ENCODE peak calls at places on chromosomes 11 and 22, in six cellular contexts. O is brain microvascular endothelial cell, Y is cardiac fibroblast, R is lower leg skin, E is esophagus squamous epithelium, K is coronary artery. C is an unnamed sample.

GRCh38 chr11:28673687-28674431 is 565.7 kb downstream of the METTL15 start:
- DNase-seq in O (no peak), R (no peak), E (no peak), Y (peak), K (no peak), C (no peak)

GRCh38 chr11:115317428-115318185 is 186.6 kb downstream of the CADM1 start:
- DNase-seq in E (no peak), K (no peak), Y (no peak), R (no peak), O (no peak), C (no peak)

GRCh38 chr11:80980221-80980620 is 1539.4 kb upstream of the TENM4 start:
- DNase-seq in K (no peak), R (no peak), Y (peak), E (no peak), O (peak), C (peak)

GRCh38 chr11:67303989-67304411 is 670 bp downstream of the SSH3 start:
- DNase-seq in Y (no peak), R (peak), K (no peak), O (no peak), E (no peak), C (no peak)

GRCh38 chr11:14861680-14862079 is 30.4 kb downstream of the CYP2R1 start:
- DNase-seq in E (no peak), O (no peak), Y (no peak), R (no peak), K (no peak), C (no peak)

GRCh38 chr11:85647078-85647477 is 689 bp upstream of the TMEM126A start:
- DNase-seq in O (no peak), E (no peak), K (no peak), R (no peak), Y (no peak), C (no peak)

GRCh38 chr11:66172146-66172545 is 96.3 kb upstream of the RAB1B start:
- DNase-seq in Y (peak), R (no peak), K (no peak), O (peak), E (no peak), C (no peak)

GRCh38 chr11:123061403-123062157 is at the start of gene HSPA8:
- DNase-seq in Y (peak), O (peak), E (peak), K (peak), R (peak), C (peak)

GRCh38 chr22:19461506-19461905 is 14.0 kb upstream of the C22orf39 start:
- DNase-seq in R (no peak), K (no peak), E (no peak), O (no peak), Y (no peak), C (no peak)

GRCh38 chr11:79083346-79083745 is 357.5 kb downstream of the TENM4 start:
- DNase-seq in E (no peak), R (no peak), O (no peak), Y (no peak), K (no peak), C (no peak)

GRCh38 chr11:2522636-2523255 is 77.9 kb downstream of the KCNQ1 start:
- DNase-seq in E (no peak), O (no peak), Y (no peak), R (peak), K (peak), C (no peak)

GRCh38 chr22:47094861-47095330 is 332.4 kb downstream of the TBC1D22A start:
- DNase-seq in E (no peak), R (peak), O (peak), Y (no peak), K (no peak), C (no peak)

GRCh38 chr11:129593098-129593497 is 217.4 kb downstream of the BARX2 start:
- DNase-seq in O (no peak), Y (no peak), R (no peak), E (no peak), K (no peak), C (no peak)

GRCh38 chr11:13463779-13464290 is 813 bp upstream of the BTBD10 start:
- DNase-seq in Y (peak), R (no peak), K (no peak), E (no peak), O (no peak), C (no peak)

GRCh38 chr11:16925495-16926065 is 88.6 kb downstream of the PLEKHA7 start:
- DNase-seq in O (peak), E (no peak), Y (peak), R (no peak), K (no peak), C (no peak)

GRCh38 chr11:7251836-7252682 is at the start of gene SYT9:
- DNase-seq in R (peak), Y (peak), O (peak), K (peak), E (no peak), C (peak)
- TF ChIP-seq CTCF in R (no peak), Y (no peak), O (no peak), K (no peak), E (no peak), C (no peak)

DNA sequence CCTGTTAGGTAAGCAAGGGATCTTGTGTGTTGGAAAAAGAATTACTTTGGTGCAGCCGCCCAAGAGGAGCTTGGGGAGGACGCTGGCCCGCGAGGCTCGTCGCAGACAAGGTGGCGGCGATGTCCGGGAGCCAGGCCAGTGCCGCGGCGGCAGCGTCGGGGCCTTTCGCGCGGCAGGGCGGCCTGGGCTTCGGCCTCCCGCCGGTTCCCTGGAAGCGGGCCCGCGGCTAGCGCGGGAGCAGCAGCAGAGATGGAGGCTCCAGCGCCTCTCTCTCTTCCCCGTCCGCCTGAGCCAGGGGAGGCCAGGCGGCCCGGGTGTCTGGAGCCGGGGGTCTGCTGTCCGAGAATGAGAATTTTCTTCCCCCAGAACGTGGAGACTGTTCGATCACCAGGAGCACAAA is 82.8 kb downstream of the GGT1 start:
- DNase-seq in Y (no peak), O (no peak), E (no peak), K (no peak), R (no peak), C (no peak)
- H3K4me3 ChIP-seq in Y (no peak), O (peak), E (no peak), K (peak), R (no peak), C (no peak)

DNA sequence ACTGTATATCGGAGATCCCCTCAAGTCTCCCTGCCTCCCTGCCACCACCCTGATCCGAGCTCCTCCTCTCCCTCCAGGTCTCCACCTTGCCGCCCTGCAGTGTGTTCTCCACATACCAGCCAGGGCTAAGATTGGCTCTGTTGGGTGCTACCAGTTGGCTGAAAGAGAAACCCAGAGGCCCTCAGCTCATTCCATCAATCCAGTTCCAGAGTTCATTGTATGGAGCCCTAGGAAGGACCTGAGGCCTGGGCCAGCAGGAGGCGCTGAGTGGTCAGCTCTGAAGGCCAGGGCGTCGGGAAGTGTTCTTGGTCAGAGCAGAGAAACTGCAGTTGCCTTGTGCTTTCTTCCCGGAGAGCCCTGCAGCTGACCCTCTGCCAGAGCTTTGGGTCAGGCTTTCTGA is 2.2 kb upstream of the TOP3B start:
- DNase-seq in R (no peak), K (no peak), Y (peak), E (no peak), O (peak), C (peak)
- TF ChIP-seq CTCF in R (no peak), K (no peak), Y (peak), E (peak), O (peak), C (peak)

GRCh38 chr11:132718711-132719641 is 813.3 kb downstream of the OPCML start:
- DNase-seq in E (no peak), R (no peak), K (no peak), Y (peak), O (peak), C (peak)
- H3K4me3 ChIP-seq in E (no peak), R (no peak), K (no peak), Y (no peak), O (no peak), C (no peak)

GRCh38 chr11:93770160-93770559 is 13.9 kb upstream of the MED17 start:
- DNase-seq in O (no peak), R (no peak), K (no peak), Y (no peak), E (no peak), C (no peak)

GRCh38 chr11:93772123-93772522 is 12.0 kb upstream of the MED17 start:
- DNase-seq in O (no peak), E (no peak), Y (no peak), R (no peak), K (no peak), C (no peak)

GRCh38 chr11:93765551-93765950 is 18.5 kb upstream of the MED17 start:
- DNase-seq in O (no peak), E (no peak), Y (no peak), R (no peak), K (no peak), C (no peak)

GRCh38 chr11:93766504-93766903 is 17.6 kb upstream of the MED17 start:
- DNase-seq in K (no peak), R (no peak), O (no peak), Y (no peak), E (no peak), C (no peak)

GRCh38 chr11:93767018-93767417 is 17.1 kb upstream of the MED17 start:
- DNase-seq in R (no peak), Y (no peak), K (no peak), O (no peak), E (no peak), C (no peak)
- TF ChIP-seq CTCF in R (no peak), Y (no peak), K (no peak), O (no peak), E (no peak), C (no peak)

DNA sequence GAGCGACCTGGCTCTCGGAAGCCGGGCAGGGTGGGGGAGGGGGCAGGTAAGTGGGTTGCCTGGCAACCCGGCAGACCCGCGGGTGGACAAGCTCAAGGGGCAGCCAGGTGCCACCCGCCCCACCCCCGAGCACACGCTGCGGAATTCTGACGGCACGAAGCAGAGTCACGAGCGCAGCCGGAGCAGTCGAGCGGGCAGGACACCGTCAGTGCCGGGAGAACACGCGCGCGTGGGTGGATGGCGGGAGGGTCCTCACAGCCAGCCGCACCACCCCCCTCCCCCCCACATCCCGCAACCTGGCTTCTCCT is 133.2 kb upstream of the HSD17B12 start:
- DNase-seq in K (no peak), Y (no peak), E (no peak), R (no peak), O (no peak), C (no peak)
- H3K4me3 ChIP-seq in K (peak), Y (no peak), E (peak), R (no peak), O (no peak), C (no peak)

C was measured in GM12865.